ENCODE peak calls at places on chromosomes 12 and 14, in four cellular contexts. I is prostate gland, T is ovary, E is HCT116. Z is an unnamed sample.
A peak's percentile ranks its signal among the peaks of the same experiment; 100 is the strongest.

GRCh38 chr14:61695695-61696527 is 598 bp downstream of the HIF1A start:
- DNase-seq in T (peak; percentile 42), I (peak; percentile 42), E (no peak), Z (peak; percentile 40)

GRCh38 chr14:95101736-95102677 is 55.3 kb downstream of the DICER1 start:
- DNase-seq in I (no peak), E (no peak), T (no peak), Z (no peak)

GRCh38 chr12:27158322-27158721 is 75.9 kb upstream of the C12orf71 start:
- DNase-seq in I (no peak), T (no peak), E (no peak), Z (no peak)

GRCh38 chr14:68548194-68549056 is 244.4 kb downstream of the ZFP36L1 start:
- DNase-seq in T (peak; percentile 95), I (peak; percentile 84), E (peak; percentile 82), Z (peak; percentile 90)

GRCh38 chr14:22289570-22289969 is 299.5 kb downstream of the DAD1 start:
- DNase-seq in T (no peak), E (no peak), I (no peak), Z (peak; percentile 79)

GRCh38 chr12:79522657-79523386 is 167.9 kb downstream of the PAWR start:
- DNase-seq in T (no peak), E (no peak), I (no peak), Z (no peak)

GRCh38 chr12:71665109-71665476 is 992 bp downstream of the THAP2 start:
- DNase-seq in I (no peak), E (no peak), T (no peak), Z (no peak)

GRCh38 chr12:1660304-1661187 is 30.3 kb upstream of the ADIPOR2 start:
- DNase-seq in E (no peak), T (peak; percentile 81), I (peak; percentile 81), Z (peak; percentile 81)

GRCh38 chr14:39275395-39275794 is 41.7 kb downstream of the MIA2 start:
- DNase-seq in I (no peak), T (no peak), E (no peak), Z (no peak)

GRCh38 chr14:89912667-89913211 is 41.8 kb downstream of the EFCAB11 start:
- DNase-seq in E (no peak), T (no peak), I (no peak), Z (peak; percentile 86)

GRCh38 chr14:62443796-62444195 is 601.5 kb downstream of the KCNH5 start:
- DNase-seq in T (no peak), E (no peak), I (no peak), Z (peak; percentile 53)

GRCh38 chr14:92917041-92917940 is 5.7 kb upstream of the CHGA start:
- DNase-seq in E (no peak), T (no peak), I (no peak), Z (no peak)

GRCh38 chr12:2011641-2012607 is 7.7 kb upstream of the DCP1B start:
- DNase-seq in I (no peak), T (no peak), E (no peak), Z (no peak)

GRCh38 chr12:88624911-88625310 is 44.6 kb upstream of the KITLG start:
- DNase-seq in E (no peak), T (no peak), I (no peak), Z (no peak)

GRCh38 chr12:1927751-1928351 is 9.4 kb upstream of the CACNA2D4 start:
- DNase-seq in T (peak; percentile 3), E (no peak), I (no peak), Z (no peak)

GRCh38 chr14:61652526-61653262 is 42.6 kb upstream of the HIF1A start:
- DNase-seq in I (no peak), E (no peak), T (no peak), Z (no peak)

GRCh38 chr14:28762290-28762948 is 4.2 kb upstream of the FOXG1 start:
- DNase-seq in T (no peak), E (no peak), I (no peak), Z (no peak)

GRCh38 chr14:106460916-106461315 is 934.5 kb downstream of the TMEM121 start:
- DNase-seq in E (no peak), I (no peak), T (no peak), Z (no peak)

GRCh38 chr14:32430326-32430725 is 101.2 kb downstream of the AKAP6 start:
- DNase-seq in I (no peak), T (no peak), E (no peak), Z (no peak)

GRCh38 chr12:72295101-72295500 is 22.9 kb downstream of the TRHDE start:
- DNase-seq in E (no peak), I (no peak), T (no peak), Z (no peak)

GRCh38 chr14:81837304-81837703 is 303.7 kb upstream of the SEL1L start:
- DNase-seq in T (no peak), E (no peak), I (no peak), Z (no peak)

GRCh38 chr14:50453869-50454268 is 57.2 kb upstream of the CDKL1 start:
- DNase-seq in E (no peak), I (no peak), T (no peak), Z (no peak)

GRCh38 chr12:113860059-113860820 is 105.9 kb downstream of the RBM19 start:
- DNase-seq in T (no peak), E (no peak), I (no peak), Z (no peak)
- TF ChIP-seq CTCF in T (no peak), E (no peak), I (no peak), Z (no peak)

DNA sequence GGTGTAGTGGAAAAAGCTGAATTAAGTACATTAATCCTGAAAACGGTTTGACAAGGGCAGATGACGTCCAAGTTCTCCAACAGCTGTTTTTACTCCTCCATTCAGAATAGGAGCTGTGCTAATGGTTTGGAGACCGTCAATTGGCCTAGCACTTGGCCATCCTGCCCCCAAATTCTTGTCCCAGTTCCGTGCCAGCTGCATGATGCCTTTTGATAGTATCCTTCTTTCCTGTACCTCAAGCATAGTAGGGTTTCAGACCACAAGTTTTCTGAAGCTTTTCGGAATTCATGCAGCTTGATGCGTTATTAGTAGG is 560 bp upstream of the LIMA1 start:
- DNase-seq in I (no peak), E (no peak), T (no peak), Z (no peak)
- H3K27ac ChIP-seq in I (peak overlapping the region; percentile 81), E (peak overlapping the region; percentile 71), T (peak overlapping the region; percentile 54), Z (peak overlapping the region; percentile 70)

DNA sequence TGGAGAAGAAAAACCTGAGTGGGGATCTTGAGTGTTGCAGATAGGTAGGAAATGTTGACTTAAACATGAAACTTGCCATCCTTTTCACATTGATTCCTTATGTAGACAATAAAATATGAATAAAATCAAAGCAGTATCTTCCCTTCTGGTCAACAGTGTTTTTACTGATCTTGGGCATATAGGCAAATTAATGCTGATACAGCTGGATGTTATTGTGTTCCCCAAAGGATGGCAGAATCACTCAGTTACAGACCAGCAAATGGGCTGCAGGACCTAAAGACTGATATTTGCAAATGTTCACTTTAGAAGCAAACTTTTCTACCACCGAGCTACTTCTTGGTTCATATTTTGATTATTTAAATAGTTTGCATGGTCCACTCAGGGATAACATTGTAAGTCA is 33.9 kb downstream of the MTHFD1 start:
- DNase-seq in I (no peak), T (no peak), E (no peak), Z (no peak)
- TF ChIP-seq CTCF in I (no peak), T (no peak), E (no peak), Z (no peak)

GRCh38 chr12:124455336-124455735 is 112.1 kb downstream of the NCOR2 start:
- DNase-seq in I (no peak), T (no peak), E (no peak), Z (no peak)
- H3K27ac ChIP-seq in I (peak overlapping the region; percentile 65), T (peak overlapping the region; percentile 11), E (no peak overlapping the region), Z (peak overlapping the region; percentile 72)

DNA sequence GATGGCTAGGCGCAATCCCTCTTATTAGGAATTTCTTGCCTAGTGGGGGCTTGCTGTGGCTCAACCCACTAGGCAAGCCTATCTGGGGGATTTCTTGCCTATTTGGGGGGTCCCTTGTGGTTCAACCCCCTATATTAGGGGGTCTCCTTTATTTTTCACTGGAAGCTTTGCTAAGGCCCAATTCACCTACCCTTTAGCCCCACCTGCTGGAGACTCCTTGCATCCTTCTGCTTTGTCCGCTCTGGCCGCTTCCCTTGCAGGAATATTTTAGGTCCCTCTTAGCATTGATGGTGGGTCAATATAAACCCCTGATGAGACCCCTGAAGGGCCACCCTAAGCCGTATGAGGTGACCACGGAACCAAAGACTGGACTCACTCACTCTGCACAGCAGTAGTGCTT is 1552.1 kb downstream of the AACS start:
- DNase-seq in I (no peak), E (no peak), T (no peak), Z (no peak)
- TF ChIP-seq CTCF in I (no peak), E (no peak), T (no peak), Z (no peak)

DNA sequence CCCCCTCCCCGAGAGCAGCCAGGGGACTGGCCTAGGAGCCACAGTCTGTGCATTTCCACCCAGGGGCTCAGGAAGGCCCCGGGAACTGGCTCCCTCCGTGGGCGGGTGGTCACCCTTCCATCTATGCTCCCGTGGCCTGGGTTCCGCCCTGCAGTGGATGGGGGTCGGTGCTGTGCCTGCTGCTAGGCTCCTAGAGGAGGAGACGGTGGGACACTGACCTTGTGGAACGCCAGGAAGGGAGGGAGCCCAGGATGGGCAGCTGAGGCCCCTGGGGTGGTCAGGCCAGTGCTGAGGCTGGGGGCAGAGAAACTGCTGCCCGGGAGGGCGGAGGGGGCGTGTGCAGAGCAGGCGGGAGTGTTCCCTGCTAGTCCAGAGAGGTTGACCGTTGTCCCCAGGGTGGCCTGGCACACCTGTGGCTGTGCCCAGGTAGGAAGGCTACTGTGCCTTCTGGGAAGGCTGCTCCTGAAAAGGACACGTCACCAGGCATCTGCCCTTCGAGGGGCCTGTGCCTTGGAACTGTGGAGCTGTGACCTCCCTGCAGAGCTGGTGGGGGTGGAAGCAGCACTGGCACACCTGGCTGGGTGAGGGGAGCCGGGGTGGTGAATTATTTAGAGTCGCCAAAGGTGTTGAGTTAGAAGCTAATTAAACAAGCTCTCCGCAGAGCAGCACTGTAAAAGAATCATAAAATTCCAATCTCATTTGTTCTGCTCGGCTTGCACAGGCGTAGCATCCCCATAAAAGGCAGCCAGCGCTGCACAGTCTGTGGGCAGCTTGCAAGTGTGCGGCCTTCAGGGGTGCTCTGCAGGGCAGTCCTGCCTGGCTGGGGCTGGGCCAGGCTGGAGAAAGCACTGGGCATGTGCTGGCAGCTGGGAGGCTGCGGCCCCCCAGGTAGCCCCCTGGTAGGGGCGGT is 145.1 kb downstream of the KIF26A start:
- DNase-seq in T (peak; percentile 7), E (no peak), I (no peak), Z (no peak)
- H3K27ac ChIP-seq in T (no peak overlapping the region), E (no peak overlapping the region), I (no peak overlapping the region), Z (no peak overlapping the region)

GRCh38 chr14:99654235-99655000 is 9.5 kb downstream of the HHIPL1 start:
- DNase-seq in T (peak; percentile 53), I (peak; percentile 67), E (no peak), Z (peak; percentile 28)

GRCh38 chr14:99655521-99655920 is 10.6 kb downstream of the HHIPL1 start:
- DNase-seq in E (no peak), I (no peak), T (no peak), Z (no peak)

GRCh38 chr14:99657645-99658155 is 12.8 kb downstream of the HHIPL1 start:
- DNase-seq in T (no peak), E (no peak), I (no peak), Z (no peak)

GRCh38 chr14:99658218-99658617 is 13.3 kb downstream of the HHIPL1 start:
- DNase-seq in E (no peak), I (no peak), T (no peak), Z (no peak)

GRCh38 chr14:99656171-99656570 is 11.2 kb downstream of the HHIPL1 start:
- DNase-seq in T (no peak), E (no peak), I (no peak), Z (no peak)
- TF ChIP-seq CTCF in T (no peak), E (no peak), I (no peak), Z (no peak)

GRCh38 chr14:52700701-52701172 is 5.4 kb upstream of the ERO1A start:
- DNase-seq in T (no peak), I (no peak), E (peak; percentile 66), Z (peak; percentile 71)
- H3K27ac ChIP-seq in T (no peak overlapping the region), I (peak overlapping the region; percentile 30), E (peak overlapping the region; percentile 44), Z (no peak overlapping the region)

GRCh38 chr14:58731465-58732330 is 93.9 kb downstream of the DACT1 start:
- DNase-seq in T (no peak), I (no peak), E (peak; percentile 96), Z (peak; percentile 86)
- TF ChIP-seq CTCF in T (no peak), I (no peak), E (no peak), Z (no peak)